ENCODE peak calls at places on chromosome 14, in ten cellular contexts. I is fibroblast of mammary gland; P is endothelial cell; W is CD4-positive, alpha-beta T cell; H is dorsolateral prefrontal cortex; X is left ventricle myocardium inferior; T is IMR-90; S is foreskin fibroblast; J is GM12865; E is Peyer's patch. Z is an unnamed sample.

GRCh38 chr14:62076825-62077660 is 314.8 kb downstream of the SNAPC1 start:
- DNase-seq in J (no peak), P (no peak), E (no peak), H (no peak), S (no peak), X (no peak), W (no peak), I (no peak), T (no peak), Z (no peak)

GRCh38 chr14:76985021-76985420 is 43.5 kb downstream of the IRF2BPL start:
- DNase-seq in P (no peak), T (peak), I (no peak), W (no peak), S (peak), H (no peak), J (no peak), E (no peak), X (no peak), Z (no peak)

GRCh38 chr14:65035049-65035448 is 48.4 kb downstream of the FNTB start:
- DNase-seq in E (no peak), S (peak), T (no peak), X (peak), H (no peak), I (no peak), J (no peak), P (no peak), W (no peak), Z (peak)

GRCh38 chr14:32329690-32330290 is 692 bp downstream of the AKAP6 start:
- DNase-seq in H (no peak), W (no peak), S (no peak), I (no peak), T (no peak), X (no peak), J (no peak), E (no peak), P (no peak), Z (no peak)

GRCh38 chr14:74945852-74946658 is 9.3 kb downstream of the PGF start:
- DNase-seq in I (peak), J (peak), P (peak), W (peak), X (peak), T (peak), H (peak), S (peak), E (peak), Z (peak)

GRCh38 chr14:72745991-72746980 is 147.6 kb downstream of the DPF3 start:
- DNase-seq in P (no peak), E (no peak), J (peak), I (peak), T (peak), X (no peak), W (no peak), S (peak), H (no peak), Z (no peak)

GRCh38 chr14:84785997-84786396 is 743.9 kb upstream of the FLRT2 start:
- DNase-seq in P (no peak), S (no peak), J (no peak), E (no peak), W (no peak), I (no peak), X (no peak), T (peak), H (no peak), Z (no peak)

GRCh38 chr14:23629831-23630396 is 6.2 kb upstream of the DHRS2 start:
- DNase-seq in H (no peak), E (no peak), P (no peak), W (no peak), J (no peak), S (peak), T (peak), X (no peak), I (no peak), Z (no peak)

GRCh38 chr14:71372411-71372838 is 465.2 kb downstream of the PCNX1 start:
- DNase-seq in T (peak), J (no peak), S (peak), P (no peak), W (no peak), H (no peak), I (peak), X (no peak), E (no peak), Z (no peak)

GRCh38 chr14:24513009-24513408 is 4.9 kb upstream of the CMA1 start:
- DNase-seq in H (no peak), P (peak), T (no peak), W (no peak), I (no peak), X (no peak), J (no peak), E (no peak), S (no peak), Z (peak)

GRCh38 chr14:50213795-50214194 is 17.6 kb downstream of the SOS2 start:
- DNase-seq in I (no peak), T (no peak), X (no peak), J (no peak), S (no peak), H (no peak), E (no peak), W (no peak), P (no peak), Z (no peak)

GRCh38 chr14:83714141-83714540 is 1815.8 kb upstream of the FLRT2 start:
- DNase-seq in J (no peak), T (no peak), X (no peak), W (no peak), H (no peak), P (no peak), E (no peak), I (no peak), S (no peak), Z (no peak)

GRCh38 chr14:64698899-64699298 is 5.3 kb upstream of the PLEKHG3 start:
- DNase-seq in X (no peak), J (no peak), T (no peak), P (no peak), E (peak), H (no peak), I (no peak), S (no peak), W (no peak), Z (no peak)

GRCh38 chr14:68219407-68219806 is 399.8 kb downstream of the RAD51B start:
- DNase-seq in T (no peak), W (no peak), P (no peak), X (no peak), I (no peak), H (no peak), S (no peak), J (no peak), E (no peak), Z (no peak)
- TF ChIP-seq CTCF in T (no peak), W (no peak), P (no peak), X (no peak), I (no peak), H (no peak), S (no peak), J (no peak), E (no peak), Z (no peak)

GRCh38 chr14:79543966-79544365 is 667.3 kb downstream of the DIO2 start:
- DNase-seq in E (no peak), J (peak), T (peak), I (peak), W (no peak), H (no peak), S (peak), X (no peak), P (peak), Z (no peak)
- TF ChIP-seq CTCF in E (no peak), J (peak), T (peak), I (peak), W (no peak), H (peak), S (peak), X (no peak), P (peak), Z (peak)

GRCh38 chr14:52304248-52304904 is 9.7 kb upstream of the PTGER2 start:
- DNase-seq in S (no peak), T (no peak), I (peak), W (no peak), X (no peak), P (no peak), H (no peak), E (no peak), J (no peak), Z (no peak)

GRCh38 chr14:52305014-52305413 is 9.1 kb upstream of the PTGER2 start:
- DNase-seq in H (no peak), J (no peak), I (no peak), E (no peak), P (no peak), W (no peak), S (no peak), T (no peak), X (no peak), Z (no peak)

GRCh38 chr14:52296378-52296777 is 17.7 kb upstream of the PTGER2 start:
- DNase-seq in E (no peak), T (no peak), I (no peak), W (no peak), P (no peak), S (no peak), X (no peak), J (no peak), H (no peak), Z (no peak)

GRCh38 chr14:52298795-52299194 is 15.3 kb upstream of the PTGER2 start:
- DNase-seq in W (no peak), E (no peak), I (no peak), H (no peak), T (no peak), P (no peak), S (no peak), X (no peak), J (no peak), Z (no peak)

GRCh38 chr14:52299692-52300278 is 14.3 kb upstream of the PTGER2 start:
- DNase-seq in T (peak), E (no peak), H (no peak), X (no peak), I (peak), J (peak), P (no peak), W (no peak), S (no peak), Z (no peak)
- TF ChIP-seq CTCF in T (peak), E (no peak), H (peak), X (peak), I (peak), J (peak), P (peak), W (peak), S (peak), Z (peak)

GRCh38 chr14:22305563-22306127 is 283.4 kb downstream of the DAD1 start:
- DNase-seq in J (peak), H (no peak), T (peak), I (no peak), X (no peak), S (no peak), W (no peak), E (no peak), P (no peak), Z (no peak)

GRCh38 chr14:22300646-22301045 is 288.4 kb downstream of the DAD1 start:
- DNase-seq in J (no peak), P (no peak), W (no peak), I (no peak), X (no peak), H (no peak), S (no peak), E (no peak), T (peak), Z (no peak)

GRCh38 chr14:22304324-22304723 is 284.7 kb downstream of the DAD1 start:
- DNase-seq in S (no peak), J (no peak), W (no peak), E (no peak), H (no peak), I (no peak), P (no peak), T (no peak), X (no peak), Z (peak)

GRCh38 chr14:22303589-22304195 is 285.3 kb downstream of the DAD1 start:
- DNase-seq in E (no peak), J (no peak), I (peak), W (no peak), P (no peak), S (no peak), T (peak), H (no peak), X (no peak), Z (no peak)
- TF ChIP-seq CTCF in E (no peak), J (no peak), I (peak), W (no peak), P (peak), S (peak), T (peak), H (peak), X (peak), Z (peak)

GRCh38 chr14:60199321-60199720 is 34.1 kb upstream of the DHRS7 start:
- DNase-seq in T (no peak), W (no peak), P (no peak), S (no peak), H (no peak), X (no peak), I (no peak), E (no peak), J (no peak), Z (no peak)

GRCh38 chr14:60189923-60190840 is 25.0 kb upstream of the DHRS7 start:
- DNase-seq in P (no peak), X (no peak), W (no peak), S (no peak), E (no peak), I (peak), T (no peak), H (no peak), J (peak), Z (no peak)

GRCh38 chr14:60196291-60196690 is 31.1 kb upstream of the DHRS7 start:
- DNase-seq in H (no peak), I (peak), W (no peak), J (no peak), P (no peak), S (no peak), T (no peak), X (no peak), E (no peak), Z (no peak)

GRCh38 chr14:60197629-60198318 is 32.6 kb upstream of the DHRS7 start:
- DNase-seq in J (no peak), P (no peak), T (no peak), E (no peak), X (no peak), W (no peak), H (no peak), S (no peak), I (no peak), Z (no peak)

DNA sequence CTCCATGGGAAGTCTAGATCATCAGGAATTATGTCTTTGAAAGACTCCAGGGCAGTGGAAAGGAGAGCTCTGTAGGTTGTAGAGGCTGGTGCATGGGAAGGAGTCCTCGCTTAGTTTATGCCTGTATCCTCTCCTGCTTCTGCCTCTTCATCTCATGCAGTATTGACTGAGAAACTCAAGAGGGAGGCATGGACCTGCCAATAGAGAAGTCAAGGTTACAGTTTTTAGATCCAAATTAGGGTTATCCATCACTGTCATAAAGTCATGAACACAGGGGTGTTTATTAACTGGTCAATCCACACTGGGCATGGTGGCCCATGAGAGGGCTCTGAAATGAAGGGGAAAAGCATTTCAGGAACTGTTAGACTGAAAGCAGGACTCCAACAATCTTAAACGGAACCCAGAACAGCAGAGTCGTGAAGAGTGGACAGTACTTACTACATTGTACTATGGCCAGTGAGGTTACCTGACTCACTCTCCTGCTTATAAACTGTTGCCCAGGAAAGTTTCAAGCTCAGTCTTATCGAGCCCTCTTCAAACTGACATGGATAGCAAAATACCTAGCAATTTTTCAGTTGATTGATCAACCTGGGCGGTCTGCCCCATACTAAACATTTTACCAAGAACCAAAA is 30.1 kb upstream of the DHRS7 start:
- DNase-seq in T (no peak), J (peak), E (no peak), S (no peak), X (no peak), P (no peak), I (no peak), W (no peak), H (no peak), Z (no peak)
- TF ChIP-seq CTCF in T (no peak), J (peak), E (no peak), S (no peak), X (peak), P (no peak), I (no peak), W (no peak), H (no peak), Z (no peak)

GRCh38 chr14:40417777-40418401 is 985.7 kb upstream of the FBXO33 start:
- DNase-seq in W (no peak), J (peak), S (no peak), T (no peak), I (peak), X (no peak), P (peak), E (no peak), H (no peak), Z (peak)
- TF ChIP-seq CTCF in W (no peak), J (peak), S (no peak), T (no peak), I (peak), X (peak), P (peak), E (no peak), H (peak), Z (peak)

DNA sequence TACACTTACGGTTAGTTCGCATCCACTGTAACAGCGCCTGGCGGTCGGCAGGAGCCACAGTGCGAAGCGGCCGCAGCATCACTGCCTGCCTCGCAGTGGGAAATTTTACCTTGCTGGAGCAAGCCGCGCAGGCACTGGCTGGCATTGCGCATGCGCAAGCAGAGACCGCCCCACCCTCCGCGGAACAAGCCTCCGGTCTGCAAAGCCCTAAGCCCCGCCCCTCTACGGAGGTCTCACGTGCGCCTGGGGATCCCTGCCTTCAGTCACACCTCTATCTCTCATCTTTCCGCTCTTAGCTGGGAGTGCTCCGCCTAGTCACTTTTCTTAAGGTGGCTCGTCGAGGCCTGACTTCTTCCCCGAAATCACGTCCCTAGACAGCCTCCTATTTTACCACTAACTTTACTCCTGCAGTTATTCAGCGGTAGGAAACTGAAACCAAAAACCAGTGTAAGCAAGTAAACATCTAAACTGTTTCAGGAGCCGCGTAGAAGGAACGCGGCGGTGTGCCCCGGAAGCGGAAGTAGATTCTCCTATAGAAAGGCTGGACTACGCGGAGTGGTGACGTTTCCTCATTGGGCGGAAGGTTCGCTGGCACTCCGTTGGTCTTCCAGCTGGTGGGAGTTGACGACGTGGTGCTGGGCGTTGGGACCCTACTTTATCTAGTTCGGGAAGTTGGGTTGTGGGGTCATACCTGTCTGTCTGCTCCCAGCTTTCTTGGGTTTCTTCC is at the start of gene SRP54:
- DNase-seq in J (peak), W (peak), S (peak), P (peak), I (peak), T (peak), H (peak), E (peak), X (peak), Z (peak)
- TF ChIP-seq CTCF in J (peak), W (no peak), S (no peak), P (no peak), I (peak), T (peak), H (no peak), E (peak), X (no peak), Z (no peak)

Z was measured in nephron progenitor cell.